ENCODE peak calls at places on chromosomes 13 and 19, in eight cellular contexts. One of them, this sample, is unnamed.

GRCh38 chr13:99981115-99982020 is at the start of gene ZIC2:
- DNase-seq in IMR-90: no peak
- DNase-seq in substantia nigra: no peak
- DNase-seq in neural crest cell: no peak
- DNase-seq in hepatocyte: peak
- DNase-seq in activated CD4-positive, alpha-beta memory T cell treated with anti-CD3 and anti-CD28 coated beads for 36 hours: peak
- DNase-seq in upper lobe of right lung: no peak
- DNase-seq in stimulated activated CD8-positive, alpha-beta memory T cell treated with anti-CD3 and anti-CD28 coated beads, Interleukin-12 subunit alpha, Interleukin-12 subunit beta, amount 100 ng/mL, for 1 hour: no peak
- DNase-seq in this sample: peak

GRCh38 chr13:102678339-102679122 is 16.3 kb downstream of the METTL21C start:
- DNase-seq in activated CD4-positive, alpha-beta memory T cell treated with anti-CD3 and anti-CD28 coated beads for 36 hours: no peak
- DNase-seq in upper lobe of right lung: no peak
- DNase-seq in IMR-90: no peak
- DNase-seq in substantia nigra: no peak
- DNase-seq in neural crest cell: no peak
- DNase-seq in hepatocyte: no peak
- DNase-seq in stimulated activated CD8-positive, alpha-beta memory T cell treated with anti-CD3 and anti-CD28 coated beads, Interleukin-12 subunit alpha, Interleukin-12 subunit beta, amount 100 ng/mL, for 1 hour: no peak
- DNase-seq in this sample: no peak

GRCh38 chr13:41960195-41960699 is 662 bp downstream of the VWA8 start:
- DNase-seq in neural crest cell: no peak
- DNase-seq in upper lobe of right lung: no peak
- DNase-seq in stimulated activated CD8-positive, alpha-beta memory T cell treated with anti-CD3 and anti-CD28 coated beads, Interleukin-12 subunit alpha, Interleukin-12 subunit beta, amount 100 ng/mL, for 1 hour: no peak
- DNase-seq in IMR-90: peak
- DNase-seq in activated CD4-positive, alpha-beta memory T cell treated with anti-CD3 and anti-CD28 coated beads for 36 hours: no peak
- DNase-seq in substantia nigra: no peak
- DNase-seq in hepatocyte: peak
- DNase-seq in this sample: no peak

GRCh38 chr13:83499286-83499685 is 383.0 kb downstream of the SLITRK1 start:
- DNase-seq in IMR-90: peak
- DNase-seq in substantia nigra: no peak
- DNase-seq in stimulated activated CD8-positive, alpha-beta memory T cell treated with anti-CD3 and anti-CD28 coated beads, Interleukin-12 subunit alpha, Interleukin-12 subunit beta, amount 100 ng/mL, for 1 hour: no peak
- DNase-seq in neural crest cell: no peak
- DNase-seq in upper lobe of right lung: no peak
- DNase-seq in activated CD4-positive, alpha-beta memory T cell treated with anti-CD3 and anti-CD28 coated beads for 36 hours: no peak
- DNase-seq in hepatocyte: no peak
- DNase-seq in this sample: no peak

GRCh38 chr13:114142640-114143490 is 10.4 kb upstream of the RASA3 start:
- DNase-seq in hepatocyte: no peak
- DNase-seq in substantia nigra: no peak
- DNase-seq in upper lobe of right lung: peak
- DNase-seq in stimulated activated CD8-positive, alpha-beta memory T cell treated with anti-CD3 and anti-CD28 coated beads, Interleukin-12 subunit alpha, Interleukin-12 subunit beta, amount 100 ng/mL, for 1 hour: peak
- DNase-seq in activated CD4-positive, alpha-beta memory T cell treated with anti-CD3 and anti-CD28 coated beads for 36 hours: peak
- DNase-seq in neural crest cell: no peak
- DNase-seq in IMR-90: peak
- DNase-seq in this sample: no peak

GRCh38 chr13:106858910-106859309 is 291.0 kb upstream of the ARGLU1 start:
- DNase-seq in neural crest cell: no peak
- DNase-seq in IMR-90: no peak
- DNase-seq in stimulated activated CD8-positive, alpha-beta memory T cell treated with anti-CD3 and anti-CD28 coated beads, Interleukin-12 subunit alpha, Interleukin-12 subunit beta, amount 100 ng/mL, for 1 hour: no peak
- DNase-seq in activated CD4-positive, alpha-beta memory T cell treated with anti-CD3 and anti-CD28 coated beads for 36 hours: no peak
- DNase-seq in hepatocyte: no peak
- DNase-seq in upper lobe of right lung: no peak
- DNase-seq in substantia nigra: no peak
- DNase-seq in this sample: no peak

GRCh38 chr13:49225358-49226042 is 5.4 kb downstream of the MLNR start:
- DNase-seq in stimulated activated CD8-positive, alpha-beta memory T cell treated with anti-CD3 and anti-CD28 coated beads, Interleukin-12 subunit alpha, Interleukin-12 subunit beta, amount 100 ng/mL, for 1 hour: no peak
- DNase-seq in upper lobe of right lung: no peak
- DNase-seq in substantia nigra: no peak
- DNase-seq in neural crest cell: no peak
- DNase-seq in hepatocyte: no peak
- DNase-seq in IMR-90: no peak
- DNase-seq in activated CD4-positive, alpha-beta memory T cell treated with anti-CD3 and anti-CD28 coated beads for 36 hours: no peak
- DNase-seq in this sample: no peak

GRCh38 chr13:35157143-35157755 is 215.2 kb downstream of the NBEA start:
- DNase-seq in neural crest cell: peak
- DNase-seq in hepatocyte: peak
- DNase-seq in substantia nigra: no peak
- DNase-seq in activated CD4-positive, alpha-beta memory T cell treated with anti-CD3 and anti-CD28 coated beads for 36 hours: peak
- DNase-seq in stimulated activated CD8-positive, alpha-beta memory T cell treated with anti-CD3 and anti-CD28 coated beads, Interleukin-12 subunit alpha, Interleukin-12 subunit beta, amount 100 ng/mL, for 1 hour: no peak
- DNase-seq in upper lobe of right lung: no peak
- DNase-seq in IMR-90: peak
- DNase-seq in this sample: peak

GRCh38 chr19:5186293-5187050 is 154.1 kb downstream of the PTPRS start:
- DNase-seq in hepatocyte: no peak
- DNase-seq in substantia nigra: no peak
- DNase-seq in stimulated activated CD8-positive, alpha-beta memory T cell treated with anti-CD3 and anti-CD28 coated beads, Interleukin-12 subunit alpha, Interleukin-12 subunit beta, amount 100 ng/mL, for 1 hour: no peak
- DNase-seq in neural crest cell: no peak
- DNase-seq in IMR-90: peak
- DNase-seq in upper lobe of right lung: no peak
- DNase-seq in activated CD4-positive, alpha-beta memory T cell treated with anti-CD3 and anti-CD28 coated beads for 36 hours: no peak
- DNase-seq in this sample: no peak

GRCh38 chr19:38596057-38596981 is 21.4 kb downstream of the MAP4K1 start:
- DNase-seq in hepatocyte: peak
- DNase-seq in substantia nigra: no peak
- DNase-seq in upper lobe of right lung: peak
- DNase-seq in IMR-90: no peak
- DNase-seq in activated CD4-positive, alpha-beta memory T cell treated with anti-CD3 and anti-CD28 coated beads for 36 hours: peak
- DNase-seq in stimulated activated CD8-positive, alpha-beta memory T cell treated with anti-CD3 and anti-CD28 coated beads, Interleukin-12 subunit alpha, Interleukin-12 subunit beta, amount 100 ng/mL, for 1 hour: no peak
- DNase-seq in neural crest cell: peak
- DNase-seq in this sample: peak

GRCh38 chr13:28657784-28658538 is 969 bp upstream of the POMP start:
- DNase-seq in neural crest cell: no peak
- DNase-seq in activated CD4-positive, alpha-beta memory T cell treated with anti-CD3 and anti-CD28 coated beads for 36 hours: no peak
- DNase-seq in substantia nigra: no peak
- DNase-seq in IMR-90: peak
- DNase-seq in hepatocyte: peak
- DNase-seq in stimulated activated CD8-positive, alpha-beta memory T cell treated with anti-CD3 and anti-CD28 coated beads, Interleukin-12 subunit alpha, Interleukin-12 subunit beta, amount 100 ng/mL, for 1 hour: no peak
- DNase-seq in upper lobe of right lung: no peak
- DNase-seq in this sample: no peak

GRCh38 chr13:49308104-49308875 is 60.6 kb downstream of the CDADC1 start:
- DNase-seq in upper lobe of right lung: peak
- DNase-seq in neural crest cell: no peak
- DNase-seq in IMR-90: peak
- DNase-seq in hepatocyte: peak
- DNase-seq in activated CD4-positive, alpha-beta memory T cell treated with anti-CD3 and anti-CD28 coated beads for 36 hours: no peak
- DNase-seq in stimulated activated CD8-positive, alpha-beta memory T cell treated with anti-CD3 and anti-CD28 coated beads, Interleukin-12 subunit alpha, Interleukin-12 subunit beta, amount 100 ng/mL, for 1 hour: no peak
- DNase-seq in substantia nigra: peak
- DNase-seq in this sample: no peak

GRCh38 chr19:18464646-18465045 is 26.7 kb upstream of the ISYNA1 start:
- DNase-seq in hepatocyte: peak
- DNase-seq in substantia nigra: peak
- DNase-seq in activated CD4-positive, alpha-beta memory T cell treated with anti-CD3 and anti-CD28 coated beads for 36 hours: no peak
- DNase-seq in stimulated activated CD8-positive, alpha-beta memory T cell treated with anti-CD3 and anti-CD28 coated beads, Interleukin-12 subunit alpha, Interleukin-12 subunit beta, amount 100 ng/mL, for 1 hour: no peak
- DNase-seq in IMR-90: peak
- DNase-seq in upper lobe of right lung: peak
- DNase-seq in neural crest cell: no peak
- DNase-seq in this sample: no peak

GRCh38 chr19:33388817-33389573 is 15.5 kb downstream of the CEBPG start:
- DNase-seq in neural crest cell: no peak
- DNase-seq in activated CD4-positive, alpha-beta memory T cell treated with anti-CD3 and anti-CD28 coated beads for 36 hours: no peak
- DNase-seq in upper lobe of right lung: peak
- DNase-seq in IMR-90: no peak
- DNase-seq in substantia nigra: no peak
- DNase-seq in hepatocyte: no peak
- DNase-seq in stimulated activated CD8-positive, alpha-beta memory T cell treated with anti-CD3 and anti-CD28 coated beads, Interleukin-12 subunit alpha, Interleukin-12 subunit beta, amount 100 ng/mL, for 1 hour: no peak
- DNase-seq in this sample: no peak

GRCh38 chr19:46739290-46739771 is 6.5 kb upstream of the FKRP start:
- DNase-seq in neural crest cell: no peak
- DNase-seq in hepatocyte: no peak
- DNase-seq in activated CD4-positive, alpha-beta memory T cell treated with anti-CD3 and anti-CD28 coated beads for 36 hours: no peak
- DNase-seq in stimulated activated CD8-positive, alpha-beta memory T cell treated with anti-CD3 and anti-CD28 coated beads, Interleukin-12 subunit alpha, Interleukin-12 subunit beta, amount 100 ng/mL, for 1 hour: no peak
- DNase-seq in substantia nigra: no peak
- DNase-seq in IMR-90: no peak
- DNase-seq in upper lobe of right lung: peak
- DNase-seq in this sample: no peak

GRCh38 chr13:74647991-74648390 is 513.8 kb upstream of the KLF12 start:
- DNase-seq in upper lobe of right lung: no peak
- DNase-seq in neural crest cell: no peak
- DNase-seq in hepatocyte: no peak
- DNase-seq in activated CD4-positive, alpha-beta memory T cell treated with anti-CD3 and anti-CD28 coated beads for 36 hours: no peak
- DNase-seq in substantia nigra: no peak
- DNase-seq in IMR-90: no peak
- DNase-seq in stimulated activated CD8-positive, alpha-beta memory T cell treated with anti-CD3 and anti-CD28 coated beads, Interleukin-12 subunit alpha, Interleukin-12 subunit beta, amount 100 ng/mL, for 1 hour: no peak
- DNase-seq in this sample: no peak

GRCh38 chr19:27774337-27774736 is 1438.6 kb downstream of the UQCRFS1 start:
- DNase-seq in hepatocyte: no peak
- DNase-seq in neural crest cell: no peak
- DNase-seq in activated CD4-positive, alpha-beta memory T cell treated with anti-CD3 and anti-CD28 coated beads for 36 hours: no peak
- DNase-seq in upper lobe of right lung: no peak
- DNase-seq in stimulated activated CD8-positive, alpha-beta memory T cell treated with anti-CD3 and anti-CD28 coated beads, Interleukin-12 subunit alpha, Interleukin-12 subunit beta, amount 100 ng/mL, for 1 hour: no peak
- DNase-seq in IMR-90: no peak
- DNase-seq in substantia nigra: no peak
- DNase-seq in this sample: no peak

GRCh38 chr13:26914624-26915023 is 154.0 kb upstream of the GPR12 start:
- DNase-seq in neural crest cell: no peak
- DNase-seq in stimulated activated CD8-positive, alpha-beta memory T cell treated with anti-CD3 and anti-CD28 coated beads, Interleukin-12 subunit alpha, Interleukin-12 subunit beta, amount 100 ng/mL, for 1 hour: no peak
- DNase-seq in IMR-90: no peak
- DNase-seq in upper lobe of right lung: no peak
- DNase-seq in hepatocyte: no peak
- DNase-seq in substantia nigra: no peak
- DNase-seq in activated CD4-positive, alpha-beta memory T cell treated with anti-CD3 and anti-CD28 coated beads for 36 hours: peak
- DNase-seq in this sample: no peak

GRCh38 chr19:48152552-48152951 is 17.6 kb downstream of the LIG1 start:
- DNase-seq in substantia nigra: peak
- DNase-seq in stimulated activated CD8-positive, alpha-beta memory T cell treated with anti-CD3 and anti-CD28 coated beads, Interleukin-12 subunit alpha, Interleukin-12 subunit beta, amount 100 ng/mL, for 1 hour: peak
- DNase-seq in neural crest cell: peak
- DNase-seq in activated CD4-positive, alpha-beta memory T cell treated with anti-CD3 and anti-CD28 coated beads for 36 hours: peak
- DNase-seq in hepatocyte: peak
- DNase-seq in IMR-90: peak
- DNase-seq in upper lobe of right lung: no peak
- DNase-seq in this sample: peak

GRCh38 chr13:39776439-39776838 is 121.0 kb downstream of the COG6 start:
- DNase-seq in activated CD4-positive, alpha-beta memory T cell treated with anti-CD3 and anti-CD28 coated beads for 36 hours: no peak
- DNase-seq in IMR-90: peak
- DNase-seq in stimulated activated CD8-positive, alpha-beta memory T cell treated with anti-CD3 and anti-CD28 coated beads, Interleukin-12 subunit alpha, Interleukin-12 subunit beta, amount 100 ng/mL, for 1 hour: no peak
- DNase-seq in upper lobe of right lung: no peak
- DNase-seq in substantia nigra: no peak
- DNase-seq in neural crest cell: no peak
- DNase-seq in hepatocyte: no peak
- DNase-seq in this sample: no peak

GRCh38 chr13:26839682-26840081 is 79.1 kb upstream of the GPR12 start:
- DNase-seq in IMR-90: no peak
- DNase-seq in stimulated activated CD8-positive, alpha-beta memory T cell treated with anti-CD3 and anti-CD28 coated beads, Interleukin-12 subunit alpha, Interleukin-12 subunit beta, amount 100 ng/mL, for 1 hour: no peak
- DNase-seq in upper lobe of right lung: no peak
- DNase-seq in substantia nigra: no peak
- DNase-seq in activated CD4-positive, alpha-beta memory T cell treated with anti-CD3 and anti-CD28 coated beads for 36 hours: no peak
- DNase-seq in hepatocyte: no peak
- DNase-seq in neural crest cell: no peak
- DNase-seq in this sample: no peak

GRCh38 chr19:29872224-29872731 is 60.5 kb downstream of the CCNE1 start:
- DNase-seq in activated CD4-positive, alpha-beta memory T cell treated with anti-CD3 and anti-CD28 coated beads for 36 hours: peak
- DNase-seq in stimulated activated CD8-positive, alpha-beta memory T cell treated with anti-CD3 and anti-CD28 coated beads, Interleukin-12 subunit alpha, Interleukin-12 subunit beta, amount 100 ng/mL, for 1 hour: no peak
- DNase-seq in IMR-90: no peak
- DNase-seq in hepatocyte: peak
- DNase-seq in neural crest cell: no peak
- DNase-seq in substantia nigra: no peak
- DNase-seq in upper lobe of right lung: peak
- DNase-seq in this sample: peak

GRCh38 chr19:19171821-19172532 is 1.9 kb upstream of the MEF2B start:
- DNase-seq in substantia nigra: no peak
- DNase-seq in activated CD4-positive, alpha-beta memory T cell treated with anti-CD3 and anti-CD28 coated beads for 36 hours: no peak
- DNase-seq in IMR-90: peak
- DNase-seq in stimulated activated CD8-positive, alpha-beta memory T cell treated with anti-CD3 and anti-CD28 coated beads, Interleukin-12 subunit alpha, Interleukin-12 subunit beta, amount 100 ng/mL, for 1 hour: no peak
- DNase-seq in upper lobe of right lung: no peak
- DNase-seq in hepatocyte: peak
- DNase-seq in neural crest cell: no peak
- DNase-seq in this sample: no peak

GRCh38 chr13:68056816-68057710 is 826.9 kb upstream of the PCDH9 start:
- DNase-seq in neural crest cell: no peak
- DNase-seq in activated CD4-positive, alpha-beta memory T cell treated with anti-CD3 and anti-CD28 coated beads for 36 hours: no peak
- DNase-seq in hepatocyte: peak
- DNase-seq in IMR-90: peak
- DNase-seq in stimulated activated CD8-positive, alpha-beta memory T cell treated with anti-CD3 and anti-CD28 coated beads, Interleukin-12 subunit alpha, Interleukin-12 subunit beta, amount 100 ng/mL, for 1 hour: no peak
- DNase-seq in substantia nigra: no peak
- DNase-seq in upper lobe of right lung: no peak
- DNase-seq in this sample: no peak

GRCh38 chr13:52848455-52849190 is at the start of gene PCDH8:
- DNase-seq in activated CD4-positive, alpha-beta memory T cell treated with anti-CD3 and anti-CD28 coated beads for 36 hours: peak
- DNase-seq in substantia nigra: no peak
- DNase-seq in IMR-90: no peak
- DNase-seq in neural crest cell: peak
- DNase-seq in upper lobe of right lung: no peak
- DNase-seq in stimulated activated CD8-positive, alpha-beta memory T cell treated with anti-CD3 and anti-CD28 coated beads, Interleukin-12 subunit alpha, Interleukin-12 subunit beta, amount 100 ng/mL, for 1 hour: no peak
- DNase-seq in hepatocyte: peak
- DNase-seq in this sample: peak

GRCh38 chr13:106505295-106505694 is 30.2 kb downstream of the EFNB2 start:
- DNase-seq in IMR-90: no peak
- DNase-seq in substantia nigra: no peak
- DNase-seq in hepatocyte: no peak
- DNase-seq in stimulated activated CD8-positive, alpha-beta memory T cell treated with anti-CD3 and anti-CD28 coated beads, Interleukin-12 subunit alpha, Interleukin-12 subunit beta, amount 100 ng/mL, for 1 hour: no peak
- DNase-seq in upper lobe of right lung: no peak
- DNase-seq in activated CD4-positive, alpha-beta memory T cell treated with anti-CD3 and anti-CD28 coated beads for 36 hours: no peak
- DNase-seq in neural crest cell: no peak
- DNase-seq in this sample: no peak

GRCh38 chr19:16234552-16235445 is 37.1 kb downstream of the AP1M1 start:
- DNase-seq in activated CD4-positive, alpha-beta memory T cell treated with anti-CD3 and anti-CD28 coated beads for 36 hours: peak
- DNase-seq in hepatocyte: no peak
- DNase-seq in neural crest cell: no peak
- DNase-seq in substantia nigra: no peak
- DNase-seq in upper lobe of right lung: peak
- DNase-seq in stimulated activated CD8-positive, alpha-beta memory T cell treated with anti-CD3 and anti-CD28 coated beads, Interleukin-12 subunit alpha, Interleukin-12 subunit beta, amount 100 ng/mL, for 1 hour: no peak
- DNase-seq in IMR-90: no peak
- DNase-seq in this sample: no peak